ENCODE peak calls at places on chromosomes 13 and 19, in ten cellular contexts. B is activated CD4-positive, alpha-beta T cell treated with anti-CD3 and anti-CD28 coated beads for 48 hours; K is hepatic stellate cell; U is psoas muscle; W is iris pigment epithelial cell; X is DMS153; E is NCI-H1105; I is endothelial cell; Q is kidney tubule cell; F is activated effector memory CD4-positive, alpha-beta T cell treated with anti-CD3 and anti-CD28 coated beads, Interleukin-2, amount 50 U/mL, for 16 hours. R is an unnamed sample.

GRCh38 chr13:91346848-91347211 is 657 bp upstream of the MIR17HG start:
- DNase-seq in B (peak), K (no peak), U (no peak), W (peak), X (peak), E (no peak), I (peak), Q (peak), F (peak), R (peak)

GRCh38 chr19:44753932-44754742 is 5.6 kb downstream of the BCL3 start:
- DNase-seq in B (peak), K (peak), U (peak), W (peak), X (peak), E (no peak), I (no peak), Q (peak), F (peak), R (peak)

GRCh38 chr13:27406178-27406939 is 18.1 kb upstream of the GTF3A start:
- DNase-seq in B (no peak), K (peak), U (no peak), W (peak), X (peak), E (no peak), I (peak), Q (peak), F (peak), R (no peak)

GRCh38 chr13:41565221-41565620 is 107.9 kb downstream of the RGCC start:
- DNase-seq in B (no peak), K (peak), U (no peak), W (peak), X (no peak), E (no peak), I (no peak), Q (peak), F (no peak), R (no peak)

GRCh38 chr13:32285633-32285965 is 29.6 kb downstream of the ZAR1L start:
- DNase-seq in B (no peak), K (no peak), U (no peak), W (peak), X (no peak), E (no peak), I (no peak), Q (no peak), F (no peak), R (no peak)

GRCh38 chr13:95714142-95714832 is 37.3 kb downstream of the DNAJC3 start:
- DNase-seq in B (no peak), K (peak), U (no peak), W (peak), X (no peak), E (no peak), I (no peak), Q (peak), F (no peak), R (no peak)

GRCh38 chr19:17933414-17934129 is 757 bp downstream of the CCDC124 start:
- DNase-seq in B (no peak), K (no peak), U (no peak), W (peak), X (no peak), E (no peak), I (no peak), Q (peak), F (no peak), R (no peak)

GRCh38 chr13:20404488-20405222 is 121.0 kb downstream of the CRYL1 start:
- DNase-seq in B (no peak), K (no peak), U (no peak), W (no peak), X (no peak), E (no peak), I (no peak), Q (no peak), F (no peak), R (no peak)

GRCh38 chr19:43763473-43763939 is 8.7 kb upstream of the SMG9 start:
- DNase-seq in B (no peak), K (no peak), U (no peak), W (peak), X (no peak), E (no peak), I (no peak), Q (peak), F (no peak), R (no peak)

GRCh38 chr19:58305932-58306323 is 751 bp downstream of the ERVK3-1 start:
- DNase-seq in B (no peak), K (peak), U (no peak), W (peak), X (no peak), E (no peak), I (no peak), Q (no peak), F (peak), R (no peak)

GRCh38 chr19:48713041-48713863 is 6.3 kb downstream of the MAMSTR start:
- DNase-seq in B (peak), K (peak), U (peak), W (peak), X (no peak), E (no peak), I (peak), Q (no peak), F (peak), R (no peak)

GRCh38 chr13:50129065-50129922 is 114.0 kb downstream of the KCNRG start:
- DNase-seq in B (no peak), K (peak), U (peak), W (no peak), X (no peak), E (no peak), I (no peak), Q (no peak), F (peak), R (no peak)

GRCh38 chr19:20078696-20079095 is 896 bp downstream of the ZNF90 start:
- DNase-seq in B (peak), K (peak), U (no peak), W (peak), X (no peak), E (peak), I (peak), Q (peak), F (peak), R (no peak)

GRCh38 chr13:39317284-39317683 is 279.0 kb downstream of the NHLRC3 start:
- DNase-seq in B (no peak), K (no peak), U (peak), W (peak), X (no peak), E (no peak), I (no peak), Q (no peak), F (no peak), R (no peak)